ENCODE peak calls at places on chromosome 3, in six cellular contexts. H is H9, T is heart right ventricle, F is GM10248, D is activated B cell treated with CpG ODN at 0.5 μM for 24 hours, N is B cell. R is an unnamed sample.

GRCh38 chr3:118817748-118818165 is 216.9 kb downstream of the IGSF11 start:
- DNase-seq in H (peak), T (no peak), F (peak), D (no peak), N (peak), R (no peak)

GRCh38 chr3:130783629-130784028 is 37.0 kb upstream of the PIK3R4 start:
- DNase-seq in H (no peak), T (no peak), F (no peak), D (no peak), N (no peak), R (no peak)

GRCh38 chr3:128173849-128174248 is 20.6 kb downstream of the EEFSEC start:
- DNase-seq in H (peak), T (peak), F (no peak), D (no peak), N (no peak), R (no peak)

GRCh38 chr3:167814441-167814951 is 79.0 kb downstream of the SERPINI1 start:
- DNase-seq in H (no peak), T (peak), F (no peak), D (no peak), N (no peak), R (no peak)

GRCh38 chr3:51434746-51435323 is 43.8 kb downstream of the RBM15B start:
- DNase-seq in H (peak), T (peak), F (peak), D (no peak), N (peak), R (no peak)

GRCh38 chr3:181103605-181104004 is 114.1 kb upstream of the DNAJC19 start:
- DNase-seq in H (peak), T (no peak), F (no peak), D (no peak), N (no peak), R (no peak)

GRCh38 chr3:48215466-48215865 is 7.8 kb upstream of the CAMP start:
- DNase-seq in H (no peak), T (peak), F (no peak), D (no peak), N (no peak), R (no peak)

GRCh38 chr3:86995537-86995936 is 4.6 kb upstream of the VGLL3 start:
- DNase-seq in H (no peak), T (no peak), F (no peak), D (no peak), N (no peak), R (no peak)

GRCh38 chr3:84881288-84881687 is 77.5 kb upstream of the CADM2 start:
- DNase-seq in H (no peak), T (no peak), F (no peak), D (no peak), N (no peak), R (no peak)

DNA sequence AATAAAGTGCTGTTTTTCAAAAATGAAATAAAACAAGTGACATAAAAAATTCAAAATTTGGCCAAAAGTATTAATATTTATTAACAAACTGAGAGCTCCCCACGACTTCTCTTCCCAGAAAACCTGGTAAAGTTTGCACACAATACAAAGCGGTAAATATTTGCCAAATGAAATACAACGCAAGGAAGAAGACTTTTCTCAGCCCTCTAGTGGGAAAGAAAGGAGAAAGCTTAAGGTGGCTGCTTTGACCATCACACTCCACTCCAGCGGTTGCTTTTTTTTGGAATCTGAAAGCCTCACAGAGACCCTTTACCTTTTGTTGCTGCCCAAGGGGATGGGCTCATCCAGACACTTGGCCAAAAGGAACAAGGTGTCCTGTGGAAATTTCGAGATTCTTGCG is 1.1 kb upstream of the GK5 start:
- DNase-seq in H (no peak), T (no peak), F (no peak), D (no peak), N (no peak), R (no peak)
- TF ChIP-seq CTCF in H (peak), T (no peak), F (no peak), D (no peak), N (no peak), R (no peak)

GRCh38 chr3:170338690-170339340 is 18.7 kb upstream of the SKIL start:
- DNase-seq in H (no peak), T (no peak), F (no peak), D (no peak), N (no peak), R (no peak)

DNA sequence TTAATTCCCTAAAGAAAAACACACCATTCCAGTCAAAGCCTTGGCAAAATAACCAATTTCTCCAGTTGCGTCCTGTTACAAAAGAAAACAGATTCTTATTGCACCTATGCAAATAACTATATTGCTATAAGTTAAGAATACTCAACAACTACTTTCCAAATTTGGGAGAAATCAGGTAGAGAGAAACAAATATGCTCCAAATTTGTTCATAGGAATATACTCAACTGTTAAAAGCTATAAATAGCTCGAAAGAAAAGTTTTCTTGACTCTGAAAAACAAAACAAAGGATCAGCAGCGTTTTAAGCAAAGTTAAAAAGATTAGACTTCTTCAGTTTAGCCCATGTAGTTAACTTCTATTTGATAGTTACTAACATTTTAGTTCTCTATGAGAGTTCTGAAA is 20.1 kb upstream of the SKIL start:
- DNase-seq in H (no peak), T (no peak), F (no peak), D (no peak), N (no peak), R (no peak)
- TF ChIP-seq CTCF in H (no peak), T (no peak), F (no peak), D (no peak), N (no peak), R (no peak)

GRCh38 chr3:183080628-183081027 is 18.7 kb downstream of the MCCC1 start:
- DNase-seq in H (no peak), T (no peak), F (no peak), D (no peak), N (no peak), R (no peak)

GRCh38 chr3:183087184-183087583 is 12.1 kb downstream of the MCCC1 start:
- DNase-seq in H (no peak), T (no peak), F (no peak), D (no peak), N (no peak), R (no peak)

GRCh38 chr3:183081459-183082183 is 17.7 kb downstream of the MCCC1 start:
- DNase-seq in H (no peak), T (no peak), F (no peak), D (no peak), N (no peak), R (no peak)

GRCh38 chr3:183082355-183082915 is 16.9 kb downstream of the MCCC1 start:
- DNase-seq in H (no peak), T (no peak), F (no peak), D (no peak), N (no peak), R (no peak)

GRCh38 chr3:183085634-183086390 is 13.5 kb downstream of the MCCC1 start:
- DNase-seq in H (peak), T (no peak), F (no peak), D (no peak), N (no peak), R (no peak)
- TF ChIP-seq CTCF in H (peak), T (no peak), F (peak), D (no peak), N (peak), R (no peak)

GRCh38 chr3:160951677-160952487 is 153.3 kb downstream of the B3GALNT1 start:
- DNase-seq in H (no peak), T (no peak), F (no peak), D (no peak), N (no peak), R (no peak)

GRCh38 chr3:160950954-160951353 is 154.2 kb downstream of the B3GALNT1 start:
- DNase-seq in H (no peak), T (no peak), F (no peak), D (no peak), N (no peak), R (no peak)

GRCh38 chr3:160953681-160954080 is 151.5 kb downstream of the B3GALNT1 start:
- DNase-seq in H (no peak), T (no peak), F (no peak), D (no peak), N (no peak), R (no peak)

DNA sequence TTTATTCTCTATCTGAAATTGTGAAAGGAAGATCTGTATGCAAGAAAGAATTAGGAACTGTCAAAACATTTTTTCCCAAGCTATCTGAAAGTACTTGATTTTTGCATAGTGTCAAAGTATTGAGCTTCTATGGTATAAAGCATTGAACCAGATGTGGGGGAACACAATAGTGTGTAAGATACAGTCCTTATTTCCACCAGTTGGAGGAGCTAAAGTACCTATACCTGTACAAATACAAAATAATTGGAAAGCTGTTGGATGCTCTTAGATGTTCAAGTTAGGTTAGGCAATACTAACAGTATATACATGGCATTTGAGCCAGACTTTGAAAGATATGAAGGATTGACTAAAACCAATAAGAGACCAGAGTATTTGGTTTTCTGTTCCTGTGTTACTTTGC is 148.4 kb downstream of the B3GALNT1 start:
- DNase-seq in H (no peak), T (no peak), F (peak), D (no peak), N (no peak), R (no peak)
- TF ChIP-seq CTCF in H (peak), T (no peak), F (peak), D (no peak), N (peak), R (peak)

GRCh38 chr3:25094932-25095690 is 333.0 kb upstream of the RARB start:
- DNase-seq in H (no peak), T (no peak), F (no peak), D (no peak), N (no peak), R (no peak)
- TF ChIP-seq CTCF in H (no peak), T (no peak), F (no peak), D (no peak), N (no peak), R (no peak)

R was measured in natural killer cell.